ENCODE peak calls at places on chromosomes 4 and X, in six cellular contexts. One of them, this sample, is unnamed. For H3K27me3, the result is how much of the 10 kb centered on the place peaks cover.

GRCh38 chrX:133868250-133868649 is 117.1 kb downstream of the GPC3 start:
- DNase-seq in GM12878: no peak
- DNase-seq in H1: no peak
- DNase-seq in HCT116: no peak
- DNase-seq in HepG2: no peak
- DNase-seq in K562: no peak
- DNase-seq in this sample: no peak

GRCh38 chr4:145012841-145013240 is 85.2 kb downstream of the ANAPC10 start:
- DNase-seq in GM12878: no peak
- DNase-seq in H1: no peak
- DNase-seq in HCT116: no peak
- DNase-seq in HepG2: peak
- DNase-seq in K562: no peak
- DNase-seq in this sample: no peak

GRCh38 chrX:115183980-115184379 is 5.2 kb upstream of the RBMXL3 start:
- DNase-seq in GM12878: no peak
- DNase-seq in H1: no peak
- DNase-seq in HCT116: no peak
- DNase-seq in HepG2: no peak
- DNase-seq in K562: no peak
- DNase-seq in this sample: no peak

GRCh38 chr4:65951177-65951576 is 280.9 kb upstream of the EPHA5 start:
- DNase-seq in GM12878: no peak
- DNase-seq in H1: no peak
- DNase-seq in HCT116: no peak
- DNase-seq in HepG2: no peak
- DNase-seq in K562: no peak
- DNase-seq in this sample: no peak

GRCh38 chr4:147117400-147117799 is 171.7 kb upstream of the TTC29 start:
- DNase-seq in GM12878: no peak
- DNase-seq in H1: no peak
- DNase-seq in HCT116: no peak
- DNase-seq in HepG2: no peak
- DNase-seq in K562: no peak
- DNase-seq in this sample: no peak

GRCh38 chr4:120815361-120815760 is 107.2 kb downstream of the PRDM5 start:
- DNase-seq in GM12878: no peak
- DNase-seq in H1: no peak
- DNase-seq in HCT116: no peak
- DNase-seq in HepG2: no peak
- DNase-seq in K562: no peak
- DNase-seq in this sample: no peak

GRCh38 chr4:94262163-94263016 is 54.7 kb downstream of the SMARCAD1 start:
- DNase-seq in GM12878: no peak
- DNase-seq in H1: no peak
- DNase-seq in HCT116: no peak
- DNase-seq in HepG2: no peak
- DNase-seq in K562: no peak
- DNase-seq in this sample: no peak

GRCh38 chrX:41043950-41044349 is 41.3 kb upstream of the USP9X start:
- DNase-seq in GM12878: no peak
- DNase-seq in H1: no peak
- DNase-seq in HCT116: no peak
- DNase-seq in HepG2: no peak
- DNase-seq in K562: no peak
- DNase-seq in this sample: no peak

GRCh38 chrX:72713130-72713529 is 976 bp downstream of the PHKA1 start:
- DNase-seq in GM12878: no peak
- DNase-seq in H1: no peak
- DNase-seq in HCT116: no peak
- DNase-seq in HepG2: no peak
- DNase-seq in K562: no peak
- DNase-seq in this sample: no peak

GRCh38 chrX:102498732-102499131 is 17.8 kb downstream of the TMSB15A start:
- DNase-seq in GM12878: no peak
- DNase-seq in H1: no peak
- DNase-seq in HCT116: no peak
- DNase-seq in HepG2: no peak
- DNase-seq in K562: no peak
- DNase-seq in this sample: no peak

GRCh38 chrX:12975999-12976558 is 1.2 kb downstream of the TMSB4X start:
- DNase-seq in GM12878: no peak
- DNase-seq in H1: no peak
- DNase-seq in HCT116: no peak
- DNase-seq in HepG2: no peak
- DNase-seq in K562: peak
- DNase-seq in this sample: no peak

GRCh38 chr4:185932491-185932890 is 120.5 kb upstream of the SORBS2 start:
- DNase-seq in GM12878: no peak
- DNase-seq in H1: no peak
- DNase-seq in HCT116: no peak
- DNase-seq in HepG2: no peak
- DNase-seq in K562: no peak
- DNase-seq in this sample: no peak

GRCh38 chr4:128286474-128287158 is 997 bp downstream of the PGRMC2 start:
- DNase-seq in GM12878: no peak
- DNase-seq in H1: no peak
- DNase-seq in HCT116: peak
- DNase-seq in HepG2: peak
- DNase-seq in K562: peak
- DNase-seq in this sample: no peak

GRCh38 chr4:4260185-4260751 is 12.2 kb upstream of the TMEM128 start:
- DNase-seq in GM12878: no peak
- DNase-seq in H1: no peak
- DNase-seq in HCT116: peak
- DNase-seq in HepG2: peak
- DNase-seq in K562: no peak
- DNase-seq in this sample: no peak

GRCh38 chrX:105191878-105192277 is 28.6 kb downstream of the TEX13A start:
- DNase-seq in GM12878: no peak
- DNase-seq in H1: no peak
- DNase-seq in HCT116: no peak
- DNase-seq in HepG2: no peak
- DNase-seq in K562: no peak
- DNase-seq in this sample: peak

DNA sequence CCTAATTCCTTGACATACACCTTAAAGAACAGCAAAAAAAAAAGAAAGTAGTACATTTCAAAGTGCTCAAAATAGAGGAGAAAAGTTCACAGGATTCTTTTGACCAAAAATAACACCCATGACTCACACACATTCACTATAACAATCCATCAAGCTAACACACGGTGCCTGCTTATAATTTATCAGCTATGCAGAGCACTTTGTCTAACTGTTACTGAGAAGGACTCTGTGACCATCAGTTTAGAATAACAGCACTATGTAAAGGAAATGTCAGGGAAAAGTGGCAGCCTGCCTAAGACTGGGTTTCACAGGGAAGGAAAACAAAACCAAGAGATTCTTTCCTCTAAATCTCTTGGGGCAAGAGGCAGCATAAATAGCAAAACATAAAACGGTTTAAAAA is 54.8 kb downstream of the CCDC149 start:
- DNase-seq in GM12878: no peak
- DNase-seq in H1: no peak
- DNase-seq in HCT116: no peak
- DNase-seq in HepG2: no peak
- DNase-seq in K562: no peak
- DNase-seq in this sample: no peak
- H3K9ac ChIP-seq in GM12878: no peak
- H3K9ac ChIP-seq in H1: no peak
- H3K9ac ChIP-seq in HCT116: no peak
- H3K9ac ChIP-seq in HepG2: no peak
- H3K9ac ChIP-seq in K562: no peak
- H3K9ac ChIP-seq in this sample: no peak

DNA sequence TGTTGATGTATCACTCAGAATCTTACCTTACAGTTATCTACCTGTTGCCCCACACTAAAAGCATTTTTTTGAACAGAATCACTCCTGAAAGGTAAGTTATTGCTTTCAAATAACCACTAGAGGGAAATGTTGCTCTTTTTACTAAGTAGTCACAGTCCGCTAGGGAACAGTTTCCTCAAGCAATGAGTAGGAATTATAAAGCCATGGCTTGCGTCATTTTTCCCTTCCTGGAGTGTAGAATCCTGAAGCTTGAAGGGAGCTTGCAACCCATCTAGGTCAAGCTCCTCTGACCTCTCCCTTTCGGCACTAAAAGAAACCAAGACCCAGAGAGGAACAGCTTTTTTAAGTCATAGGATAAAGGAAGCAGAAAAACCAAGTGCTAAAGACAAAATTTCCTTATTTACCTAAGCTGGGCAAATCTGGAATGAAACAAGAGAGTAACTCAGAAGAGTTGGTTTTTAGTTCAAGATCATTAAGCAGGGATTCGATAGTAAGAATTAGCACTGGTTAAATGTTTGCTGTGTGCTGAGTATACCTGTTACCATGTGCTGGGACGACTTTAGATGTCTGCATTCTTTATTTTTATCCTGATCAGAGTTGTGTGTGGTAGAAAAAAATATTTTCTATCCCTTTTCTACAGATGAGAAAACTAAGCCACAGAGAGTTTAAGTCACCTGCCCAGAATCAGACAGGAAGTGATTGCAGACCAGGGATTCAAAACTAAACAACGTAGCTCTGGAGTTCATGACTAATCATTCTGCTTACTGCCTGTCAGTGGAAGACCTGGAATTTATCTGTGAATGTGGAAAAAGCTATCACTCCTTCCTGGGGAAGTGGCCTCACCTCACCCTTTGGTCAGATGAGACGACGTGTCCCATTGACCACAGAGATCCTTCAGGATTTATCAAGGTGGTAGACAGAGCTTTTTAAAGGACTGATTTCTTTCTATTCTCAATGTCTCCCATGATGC is 631.5 kb downstream of the RAB28 start:
- DNase-seq in GM12878: no peak
- DNase-seq in H1: peak
- DNase-seq in HCT116: peak
- DNase-seq in HepG2: peak
- DNase-seq in K562: no peak
- DNase-seq in this sample: peak
- TF ChIP-seq ZNF274 in GM12878: no peak
- TF ChIP-seq ZNF274 in H1: no peak
- TF ChIP-seq ZNF274 in HCT116: no peak
- TF ChIP-seq ZNF274 in HepG2: no peak
- TF ChIP-seq ZNF274 in K562: no peak
- TF ChIP-seq ZNF274 in this sample: no peak

DNA sequence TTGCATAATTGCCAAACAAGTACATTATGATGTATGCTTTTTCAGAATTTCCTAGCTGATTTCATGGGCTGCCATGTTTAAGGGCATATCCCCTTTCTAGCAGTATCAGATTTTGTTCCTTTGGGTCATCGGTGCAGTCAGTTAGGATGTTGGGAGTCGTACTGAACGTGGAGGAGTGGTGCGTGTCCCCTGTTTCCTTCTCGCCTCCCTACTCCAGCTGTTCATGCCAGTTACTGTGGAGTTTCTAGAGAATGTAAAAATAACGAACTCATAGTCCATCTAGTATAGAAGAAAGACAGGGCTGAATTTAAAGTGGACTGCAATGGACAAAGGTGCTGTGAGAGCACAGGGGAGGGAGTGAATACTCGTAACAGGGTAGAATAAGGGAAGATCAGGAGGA is 111.3 kb downstream of the CEP135 start:
- DNase-seq in GM12878: no peak
- DNase-seq in H1: no peak
- DNase-seq in HCT116: no peak
- DNase-seq in HepG2: no peak
- DNase-seq in K562: no peak
- DNase-seq in this sample: no peak
- H3K27me3 ChIP-seq in GM12878: under half
- H3K27me3 ChIP-seq in H1: under half
- H3K27me3 ChIP-seq in HCT116: under half
- H3K27me3 ChIP-seq in HepG2: under half
- H3K27me3 ChIP-seq in K562: under half
- H3K27me3 ChIP-seq in this sample: under half

DNA sequence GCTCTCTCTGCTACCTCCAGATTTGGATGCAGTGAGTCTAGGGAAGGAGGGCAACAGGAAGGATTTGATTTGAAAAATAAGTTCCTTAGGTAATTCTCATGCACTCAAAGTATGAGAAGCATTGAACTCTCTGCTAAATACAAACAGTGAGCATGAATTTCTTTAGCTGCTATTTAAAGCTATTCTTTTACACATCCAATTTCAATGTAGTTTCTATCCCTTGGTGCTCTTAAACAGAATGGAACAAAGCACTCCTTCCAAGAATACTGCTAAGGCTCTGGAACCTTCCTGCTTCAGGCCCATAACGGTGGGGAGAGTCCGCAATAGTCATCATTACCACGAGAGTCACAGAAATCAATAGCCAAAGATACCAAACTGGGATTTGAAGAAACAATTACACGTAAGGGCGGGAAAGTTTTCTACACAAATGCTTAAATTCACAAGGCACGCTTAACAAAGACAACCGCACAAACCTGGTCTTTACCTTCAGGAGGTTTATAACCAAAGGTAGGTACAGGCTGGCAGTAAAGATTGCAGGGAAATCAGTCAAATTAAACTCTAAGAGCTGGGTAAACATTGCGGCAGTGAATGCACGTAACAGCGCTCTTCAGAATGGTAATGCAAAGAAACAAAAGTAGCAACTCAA is 123.2 kb upstream of the NAP1L5 start:
- DNase-seq in GM12878: no peak
- DNase-seq in H1: no peak
- DNase-seq in HCT116: no peak
- DNase-seq in HepG2: no peak
- DNase-seq in K562: no peak
- DNase-seq in this sample: no peak
- H3K9ac ChIP-seq in GM12878: no peak
- H3K9ac ChIP-seq in H1: no peak
- H3K9ac ChIP-seq in HCT116: no peak
- H3K9ac ChIP-seq in HepG2: peak
- H3K9ac ChIP-seq in K562: no peak
- H3K9ac ChIP-seq in this sample: no peak

GRCh38 chr4:80876810-80877209 is 153.7 kb upstream of the BMP3 start:
- DNase-seq in GM12878: peak
- DNase-seq in H1: no peak
- DNase-seq in HCT116: no peak
- DNase-seq in HepG2: no peak
- DNase-seq in K562: no peak
- DNase-seq in this sample: no peak
- TF ChIP-seq ZNF274 in GM12878: no peak
- TF ChIP-seq ZNF274 in H1: no peak
- TF ChIP-seq ZNF274 in HCT116: no peak
- TF ChIP-seq ZNF274 in HepG2: no peak
- TF ChIP-seq ZNF274 in K562: no peak
- TF ChIP-seq ZNF274 in this sample: no peak

GRCh38 chrX:17917945-17918577 is 57.0 kb upstream of the RAI2 start:
- DNase-seq in GM12878: no peak
- DNase-seq in H1: no peak
- DNase-seq in HCT116: no peak
- DNase-seq in HepG2: no peak
- DNase-seq in K562: no peak
- DNase-seq in this sample: no peak
- H3K27me3 ChIP-seq in GM12878: under half
- H3K27me3 ChIP-seq in H1: under half
- H3K27me3 ChIP-seq in HCT116: under half
- H3K27me3 ChIP-seq in HepG2: under half
- H3K27me3 ChIP-seq in K562: under half
- H3K27me3 ChIP-seq in this sample: under half

This sample was measured in NT2/D1.